ENCODE peak calls at places on chromosomes 6 and 20, in ten cellular contexts. A is A549, M is esophagus squamous epithelium, I is adrenal gland, L is H1, T is endothelial cell of umbilical vein, B is transverse colon, K is heart left ventricle, N is body of pancreas, V is sigmoid colon. H is an unnamed sample.

GRCh38 chr6:50591135-50591534 is 122.2 kb upstream of the TFAP2D start:
- DNase-seq in I (no peak), T (no peak), B (no peak), L (no peak), N (no peak), V (no peak), K (no peak), A (no peak), M (no peak), H (no peak)

GRCh38 chr20:59391975-59392374 is 91.6 kb downstream of the EDN3 start:
- DNase-seq in B (no peak), K (no peak), L (no peak), M (no peak), I (no peak), T (no peak), A (no peak), V (no peak), N (no peak), H (no peak)

GRCh38 chr6:33958863-33959651 is 155.3 kb upstream of the MLN start:
- DNase-seq in M (no peak), K (no peak), I (no peak), L (no peak), B (no peak), N (no peak), V (no peak), T (no peak), A (no peak), H (no peak)

GRCh38 chr6:101818056-101818455 is 424.5 kb downstream of the GRIK2 start:
- DNase-seq in A (no peak), V (no peak), L (no peak), N (no peak), M (no peak), I (no peak), T (no peak), B (no peak), K (no peak), H (no peak)

GRCh38 chr6:20455175-20456075 is 53.7 kb downstream of the E2F3 start:
- DNase-seq in N (no peak), B (peak; percentile 38), M (no peak), V (no peak), T (peak; percentile 79), L (no peak), I (peak; percentile 18), A (no peak), K (no peak), H (no peak)

GRCh38 chr6:131923356-131923755 is 27.8 kb downstream of the CCN2 start:
- DNase-seq in M (no peak), L (no peak), T (peak; percentile 41), K (no peak), V (peak; percentile 70), N (peak; percentile 67), I (peak; percentile 49), A (peak; percentile 78), B (peak; percentile 63), H (peak; percentile 30)

GRCh38 chr20:25296094-25297093 is 48.5 kb downstream of the PYGB start:
- DNase-seq in K (no peak), B (peak; percentile 60), N (no peak), V (no peak), A (peak; percentile 54), T (no peak), I (no peak), M (no peak), L (no peak), H (no peak)

GRCh38 chr6:1070085-1070521 is 241.8 kb upstream of the FOXQ1 start:
- DNase-seq in N (no peak), I (no peak), B (peak; percentile 19), M (no peak), L (no peak), T (no peak), V (no peak), A (no peak), K (no peak), H (peak; percentile 62)

GRCh38 chr20:46190796-46191540 is 72.9 kb downstream of the CD40 start:
- DNase-seq in M (no peak), V (no peak), N (no peak), K (no peak), B (no peak), A (no peak), I (no peak), T (no peak), L (no peak), H (no peak)

GRCh38 chr6:135506270-135506997 is 8.9 kb upstream of the AHI1 start:
- DNase-seq in K (no peak), T (peak; percentile 61), V (no peak), B (no peak), A (peak; percentile 69), N (no peak), M (no peak), L (no peak), I (no peak), H (peak; percentile 25)

GRCh38 chr6:29531668-29532067 is 27.9 kb downstream of the UBD start:
- DNase-seq in K (no peak), V (no peak), N (no peak), M (no peak), T (no peak), L (no peak), A (no peak), I (no peak), B (no peak), H (no peak)

GRCh38 chr6:13613029-13613594 is 2.0 kb upstream of the NOL7 start:
- DNase-seq in V (no peak), M (no peak), T (no peak), N (no peak), I (no peak), K (no peak), A (no peak), B (no peak), L (no peak), H (no peak)

GRCh38 chr6:166988674-166989201 is 10.5 kb upstream of the CEP43 start:
- DNase-seq in B (no peak), I (no peak), N (no peak), M (no peak), K (no peak), L (no peak), T (no peak), V (no peak), A (no peak), H (peak; percentile 49)

GRCh38 chr6:109255946-109256628 is 126.2 kb downstream of the CD164 start:
- DNase-seq in K (no peak), T (no peak), B (no peak), L (no peak), I (no peak), V (no peak), N (no peak), M (no peak), A (no peak), H (peak; percentile 47)

GRCh38 chr6:3343089-3343901 is 84.5 kb downstream of the PSMG4 start:
- DNase-seq in M (no peak), I (no peak), V (no peak), N (no peak), B (no peak), A (no peak), T (no peak), K (no peak), L (no peak), H (no peak)

GRCh38 chr6:44072959-44073611 is 54.2 kb downstream of the MRPL14 start:
- DNase-seq in K (peak; percentile 89), L (no peak), A (peak; percentile 72), N (peak; percentile 76), M (no peak), V (peak; percentile 90), T (peak; percentile 57), I (peak; percentile 89), B (peak; percentile 76), H (peak; percentile 76)
- TF ChIP-seq POLR2A in K (no peak), L (peak; percentile 44), A (peak; percentile 35), N (peak; percentile 46), M (peak; percentile 51), V (no peak), T (peak; percentile 49), I (peak; percentile 30), B (no peak), H (peak; percentile 47)

DNA sequence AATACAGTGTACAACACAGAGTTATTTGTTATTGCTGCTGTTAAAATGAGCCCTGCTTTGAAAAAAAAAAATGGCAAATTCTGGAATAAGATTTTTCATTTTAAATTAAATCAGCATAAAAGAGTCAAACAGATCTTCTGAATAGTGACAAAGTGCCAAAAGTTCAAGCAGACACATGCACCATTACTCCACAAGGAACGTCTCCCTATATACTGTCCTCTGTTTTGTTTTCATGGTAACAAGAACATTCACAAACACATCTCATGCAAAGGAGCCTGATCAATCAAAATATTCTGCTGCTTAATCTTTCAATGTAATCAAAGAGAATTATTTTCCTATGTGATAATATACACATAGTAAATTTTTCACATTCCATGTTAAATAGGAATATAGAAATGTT is 2.7 kb downstream of the HIVEP2 start:
- DNase-seq in B (no peak), I (no peak), T (no peak), A (no peak), K (no peak), M (no peak), L (no peak), V (no peak), N (no peak), H (no peak)
- H3K27ac ChIP-seq in B (no peak overlapping the region), I (no peak overlapping the region), T (no peak overlapping the region), A (no peak overlapping the region), K (no peak overlapping the region), M (peak overlapping the region; percentile 100), L (no peak overlapping the region), V (no peak overlapping the region), N (peak overlapping the region; percentile 100), H (no peak overlapping the region)

DNA sequence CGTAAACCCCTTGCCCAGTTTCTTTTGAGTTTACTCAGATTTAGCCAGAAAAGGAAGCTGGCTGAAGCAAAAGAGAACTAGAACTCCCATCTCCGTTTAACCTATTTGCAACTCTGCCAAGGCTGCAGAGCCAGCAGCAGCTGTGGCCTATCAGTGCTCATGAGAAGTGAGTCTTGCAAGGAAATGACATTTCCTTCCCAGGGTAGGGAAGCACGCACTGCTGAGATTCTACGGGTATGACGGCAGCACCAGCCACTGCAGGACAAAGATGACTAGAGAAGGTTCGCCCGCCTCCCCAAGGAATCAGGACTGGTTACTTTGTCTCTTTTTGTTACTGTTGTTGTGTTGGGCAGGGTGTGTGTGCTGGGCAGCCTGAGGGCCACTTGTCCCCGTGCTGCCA is 47.6 kb downstream of the PPP1R3G start:
- DNase-seq in N (peak; percentile 25), M (no peak), I (peak; percentile 76), V (peak; percentile 89), T (peak; percentile 90), L (peak; percentile 9), B (peak; percentile 44), K (peak; percentile 84), A (no peak), H (no peak)
- TF ChIP-seq POLR2A in N (no peak), M (no peak), I (no peak), V (no peak), T (no peak), L (no peak), B (no peak), K (peak; percentile 27), A (no peak), H (no peak)

DNA sequence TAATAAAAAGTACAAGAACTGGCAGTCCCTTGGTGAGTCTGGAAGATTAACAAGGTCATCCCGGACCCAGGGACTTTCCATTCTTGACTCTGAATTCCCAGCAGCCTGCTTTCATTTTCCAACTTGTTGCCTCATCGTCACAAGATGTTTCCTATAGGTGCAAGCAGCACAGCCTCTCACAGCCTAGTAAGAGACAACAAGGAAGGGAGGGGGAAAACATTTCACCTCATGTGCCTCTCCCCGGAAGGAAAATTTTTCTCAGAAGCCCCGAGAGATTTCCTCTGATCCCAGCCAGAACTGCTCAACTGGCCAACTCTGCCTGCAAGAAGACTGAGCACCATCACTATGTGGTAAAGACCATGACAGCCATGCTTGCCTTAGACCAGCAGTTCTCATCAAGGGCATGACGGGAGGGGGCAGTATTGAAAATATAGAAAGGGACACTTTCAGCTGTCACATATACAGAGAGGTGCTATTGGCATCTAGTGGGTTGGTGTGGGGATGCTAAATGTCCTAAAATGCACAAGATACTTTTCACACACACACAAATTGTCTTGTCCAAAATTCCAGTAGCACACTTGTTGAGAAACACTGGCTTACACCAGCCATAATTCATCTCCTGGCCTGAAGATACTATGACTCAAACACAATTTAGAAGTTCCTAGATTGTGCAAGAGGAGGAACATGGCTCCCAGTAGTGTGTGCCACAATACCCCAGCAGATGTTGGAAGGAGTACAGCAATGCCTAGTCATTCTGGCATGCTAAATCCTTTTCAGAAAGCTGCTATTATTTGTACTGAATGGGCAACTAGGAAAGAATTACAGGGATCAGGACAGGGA is 10.8 kb upstream of the WTAP start:
- DNase-seq in K (peak; percentile 59), V (peak; percentile 89), N (peak; percentile 34), B (no peak), A (peak; percentile 42), L (no peak), M (no peak), T (no peak), I (peak; percentile 87), H (peak; percentile 84)
- H3K27ac ChIP-seq in K (peak overlapping the region; percentile 72), V (peak overlapping the region; percentile 90), N (peak overlapping the region; percentile 85), B (peak overlapping the region; percentile 78), A (peak overlapping the region; percentile 57), L (no peak overlapping the region), M (peak overlapping the region; percentile 89), T (no peak overlapping the region), I (peak overlapping the region; percentile 92), H (peak overlapping the region; percentile 93)